ENCODE peak calls at places on chromosomes 5 and 9, in seven cellular contexts. M, T, Y, V, S, Q and X are unnamed samples. For H3K4me1, the result is how much of the 10 kb centered on the place peaks cover.

GRCh38 chr5:142925795-142926194 is 155.6 kb downstream of the ARHGAP26 start:
- DNase-seq in M (peak), T (peak), Y (no peak), V (peak), S (peak), Q (no peak), X (no peak)

GRCh38 chr9:21579743-21580142 is 97.6 kb upstream of the IFNE start:
- DNase-seq in M (no peak), T (no peak), Y (no peak), V (no peak), S (no peak), Q (no peak), X (no peak)

GRCh38 chr9:122080986-122081385 is 12.1 kb downstream of the TTLL11 start:
- DNase-seq in M (no peak), T (no peak), Y (no peak), V (peak), S (no peak), Q (no peak), X (no peak)

GRCh38 chr5:79301046-79301712 is 65.2 kb downstream of the JMY start:
- DNase-seq in M (no peak), T (peak), Y (no peak), V (peak), S (no peak), Q (no peak), X (no peak)

GRCh38 chr5:78574731-78575161 is 73.8 kb downstream of the LHFPL2 start:
- DNase-seq in M (no peak), T (peak), Y (no peak), V (peak), S (no peak), Q (no peak), X (no peak)

GRCh38 chr5:114367029-114367428 is 5.2 kb downstream of the KCNN2 start:
- DNase-seq in M (no peak), T (no peak), Y (no peak), V (peak), S (no peak), Q (no peak), X (no peak)

GRCh38 chr9:134407123-134407779 is 81.0 kb downstream of the RXRA start:
- DNase-seq in M (peak), T (peak), Y (peak), V (peak), S (peak), Q (peak), X (peak)

GRCh38 chr9:96100385-96100978 is 201.5 kb downstream of the HSD17B3 start:
- DNase-seq in M (no peak), T (peak), Y (no peak), V (no peak), S (no peak), Q (no peak), X (no peak)

GRCh38 chr5:157963761-157964160 is 104.8 kb upstream of the CLINT1 start:
- DNase-seq in M (no peak), T (no peak), Y (no peak), V (no peak), S (no peak), Q (no peak), X (no peak)

GRCh38 chr5:97854871-97855762 is 672.1 kb upstream of the RIOK2 start:
- DNase-seq in M (no peak), T (peak), Y (no peak), V (peak), S (no peak), Q (no peak), X (no peak)

GRCh38 chr5:31007672-31008071 is 185.8 kb upstream of the CDH6 start:
- DNase-seq in M (no peak), T (no peak), Y (no peak), V (no peak), S (no peak), Q (no peak), X (no peak)

GRCh38 chr9:134406366-134407122 is 80.3 kb downstream of the RXRA start:
- DNase-seq in M (no peak), T (no peak), Y (no peak), V (no peak), S (no peak), Q (no peak), X (no peak)

GRCh38 chr5:83035373-83036170 is 41.6 kb downstream of the TMEM167A start:
- DNase-seq in M (no peak), T (no peak), Y (no peak), V (no peak), S (no peak), Q (no peak), X (no peak)

GRCh38 chr9:111959468-111959941 is 62.9 kb downstream of the UGCG start:
- DNase-seq in M (no peak), T (peak), Y (peak), V (peak), S (peak), Q (no peak), X (peak)

GRCh38 chr5:86979801-86980510 is 287.7 kb upstream of the RASA1 start:
- DNase-seq in M (no peak), T (peak), Y (no peak), V (peak), S (no peak), Q (no peak), X (no peak)

GRCh38 chr9:90073551-90073950 is 468.7 kb downstream of the GADD45G start:
- DNase-seq in M (no peak), T (no peak), Y (no peak), V (no peak), S (no peak), Q (no peak), X (no peak)

GRCh38 chr5:36170869-36171424 is 19.0 kb downstream of the SKP2 start:
- DNase-seq in M (no peak), T (no peak), Y (no peak), V (no peak), S (no peak), Q (no peak), X (no peak)

GRCh38 chr5:93653716-93654115 is 70.7 kb downstream of the NR2F1 start:
- DNase-seq in M (no peak), T (no peak), Y (no peak), V (no peak), S (no peak), Q (no peak), X (no peak)

GRCh38 chr5:111774525-111774924 is 17.5 kb upstream of the NREP start:
- DNase-seq in M (no peak), T (peak), Y (peak), V (peak), S (no peak), Q (peak), X (no peak)

GRCh38 chr5:181188700-181189362 is 16.2 kb downstream of the TRIM7 start:
- DNase-seq in M (no peak), T (peak), Y (peak), V (peak), S (peak), Q (peak), X (no peak)

GRCh38 chr9:106872641-106873040 is 9.7 kb downstream of the ZNF462 start:
- DNase-seq in M (no peak), T (no peak), Y (no peak), V (no peak), S (no peak), Q (no peak), X (no peak)

GRCh38 chr5:145925353-145925752 is 11.0 kb upstream of the SH3RF2 start:
- DNase-seq in M (no peak), T (peak), Y (no peak), V (peak), S (no peak), Q (no peak), X (no peak)

GRCh38 chr5:143142596-143143435 is 260.7 kb downstream of the NR3C1 start:
- DNase-seq in M (peak), T (peak), Y (no peak), V (peak), S (no peak), Q (no peak), X (no peak)

GRCh38 chr5:134738963-134739661 is 764 bp downstream of the CAMLG start:
- DNase-seq in M (no peak), T (peak), Y (peak), V (peak), S (peak), Q (no peak), X (no peak)

GRCh38 chr5:52746539-52746938 is 41.2 kb upstream of the ITGA1 start:
- DNase-seq in M (no peak), T (no peak), Y (no peak), V (peak), S (no peak), Q (no peak), X (no peak)

GRCh38 chr9:92897323-92897722 is 19.5 kb upstream of the ZNF484 start:
- DNase-seq in M (no peak), T (no peak), Y (no peak), V (no peak), S (no peak), Q (no peak), X (no peak)

GRCh38 chr9:113219186-113219936 is 1.7 kb downstream of the FKBP15 start:
- DNase-seq in M (no peak), T (no peak), Y (no peak), V (no peak), S (no peak), Q (no peak), X (no peak)

GRCh38 chr5:15702102-15702501 is 202.1 kb downstream of the FBXL7 start:
- DNase-seq in M (no peak), T (peak), Y (no peak), V (peak), S (no peak), Q (no peak), X (no peak)

GRCh38 chr5:109947667-109948066 is 257.9 kb downstream of the MAN2A1 start:
- DNase-seq in M (no peak), T (no peak), Y (no peak), V (no peak), S (no peak), Q (no peak), X (no peak)

GRCh38 chr5:161284445-161284844 is 262.1 kb downstream of the GABRB2 start:
- DNase-seq in M (no peak), T (no peak), Y (no peak), V (no peak), S (no peak), Q (no peak), X (no peak)

GRCh38 chr9:35035851-35036701 is 36.3 kb downstream of the VCP start:
- DNase-seq in M (no peak), T (peak), Y (peak), V (peak), S (no peak), Q (peak), X (no peak)

GRCh38 chr9:134010774-134011173 is 14.5 kb upstream of the BRD3OS start:
- DNase-seq in M (no peak), T (peak), Y (no peak), V (no peak), S (peak), Q (no peak), X (no peak)

GRCh38 chr9:132782106-132782505 is 96.0 kb downstream of the AK8 start:
- DNase-seq in M (no peak), T (no peak), Y (no peak), V (no peak), S (no peak), Q (no peak), X (no peak)

GRCh38 chr9:83934569-83935275 is 13.5 kb upstream of the KIF27 start:
- DNase-seq in M (no peak), T (peak), Y (no peak), V (peak), S (no peak), Q (no peak), X (no peak)

GRCh38 chr5:93570294-93571110 is 10.5 kb downstream of the NR2F1-AS1 start:
- DNase-seq in M (no peak), T (no peak), Y (no peak), V (no peak), S (no peak), Q (no peak), X (no peak)

GRCh38 chr9:108903437-108904103 is 30.4 kb downstream of the ELP1 start:
- DNase-seq in M (no peak), T (peak), Y (no peak), V (peak), S (no peak), Q (no peak), X (no peak)

GRCh38 chr9:107176701-107177100 is 106.4 kb upstream of the RAD23B start:
- DNase-seq in M (no peak), T (no peak), Y (no peak), V (peak), S (no peak), Q (no peak), X (no peak)

GRCh38 chr5:102294996-102295395 is 1.1 kb downstream of the SLCO4C1 start:
- DNase-seq in M (no peak), T (no peak), Y (no peak), V (no peak), S (no peak), Q (no peak), X (no peak)

GRCh38 chr5:177475563-177476427 is 2.4 kb upstream of the DBN1 start:
- DNase-seq in M (no peak), T (peak), Y (no peak), V (no peak), S (no peak), Q (no peak), X (no peak)

GRCh38 chr9:6845881-6846280 is 88.1 kb downstream of the KDM4C start:
- DNase-seq in M (no peak), T (peak), Y (no peak), V (peak), S (no peak), Q (no peak), X (no peak)

GRCh38 chr5:74624009-74624408 is 16.5 kb downstream of the ENC1 start:
- DNase-seq in M (no peak), T (no peak), Y (no peak), V (no peak), S (no peak), Q (no peak), X (no peak)

GRCh38 chr5:74626386-74627222 is 13.9 kb downstream of the ENC1 start:
- DNase-seq in M (no peak), T (peak), Y (no peak), V (no peak), S (no peak), Q (no peak), X (no peak)

GRCh38 chr5:74624501-74624900 is 16.0 kb downstream of the ENC1 start:
- DNase-seq in M (no peak), T (peak), Y (no peak), V (no peak), S (no peak), Q (peak), X (peak)

GRCh38 chr5:74625742-74626241 is 14.7 kb downstream of the ENC1 start:
- DNase-seq in M (no peak), T (peak), Y (no peak), V (no peak), S (no peak), Q (no peak), X (no peak)

GRCh38 chr5:74624931-74625505 is 15.5 kb downstream of the ENC1 start:
- DNase-seq in M (no peak), T (no peak), Y (no peak), V (no peak), S (no peak), Q (no peak), X (no peak)
- H3K4me1 ChIP-seq in M (under half), T (under half), Y (under half), V (under half), S (under half), Q (under half), X (under half)

DNA sequence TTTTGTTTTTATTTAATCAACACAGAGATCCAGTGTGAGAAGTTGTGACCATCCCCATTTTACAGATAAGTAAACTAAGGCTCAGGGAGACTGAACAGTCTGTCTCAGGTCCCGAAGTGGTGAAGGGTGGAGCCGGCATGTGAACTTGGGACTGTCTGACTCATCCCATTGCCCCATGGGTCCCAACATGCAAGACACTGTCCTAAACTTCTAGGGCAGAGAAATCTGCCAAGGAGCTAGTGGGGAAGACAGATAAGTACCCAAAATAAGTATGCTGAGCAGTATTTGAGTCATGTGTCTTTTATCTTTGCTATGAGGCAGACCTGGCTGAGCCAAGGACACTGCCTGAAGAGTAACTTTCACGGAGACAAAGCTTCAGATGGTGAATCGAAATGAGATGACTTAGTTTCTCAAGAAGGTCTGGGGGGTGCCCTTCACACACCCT is 64.3 kb upstream of the SLC25A51 start:
- DNase-seq in M (peak), T (peak), Y (peak), V (peak), S (no peak), Q (no peak), X (peak)
- H3K4me1 ChIP-seq in M (half or more), T (under half), Y (half or more), V (half or more), S (half or more), Q (under half), X (half or more)

GRCh38 chr5:73373814-73374510 is 74.6 kb downstream of the FOXD1 start:
- DNase-seq in M (no peak), T (peak), Y (no peak), V (no peak), S (no peak), Q (no peak), X (no peak)
- H3K4me1 ChIP-seq in M (under half), T (under half), Y (under half), V (under half), S (under half), Q (under half), X (half or more)

DNA sequence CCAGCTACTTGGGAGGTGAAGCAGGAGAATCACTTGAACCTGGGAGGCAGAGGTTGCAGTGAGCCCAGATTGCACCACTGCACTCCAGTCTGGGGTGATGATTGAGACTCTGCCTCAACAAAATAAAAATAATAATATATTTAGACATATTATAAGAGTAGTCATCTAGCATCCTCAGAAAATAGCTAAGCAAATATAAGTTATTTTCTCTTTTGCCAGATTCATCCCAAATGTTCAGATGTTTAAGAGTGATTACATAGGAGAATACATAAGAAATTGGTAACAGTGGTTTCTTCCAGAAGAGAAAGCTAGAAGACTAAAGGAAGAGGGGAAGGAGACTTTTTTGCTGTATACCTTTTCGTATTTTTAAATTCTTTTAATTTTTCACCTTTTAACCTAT is 20.0 kb downstream of the PRKAA1 start:
- DNase-seq in M (no peak), T (no peak), Y (no peak), V (no peak), S (no peak), Q (no peak), X (no peak)
- H3K4me1 ChIP-seq in M (under half), T (under half), Y (under half), V (under half), S (under half), Q (under half), X (under half)